ENCODE peak calls at places on chromosome 5, in four cellular contexts. V is anterior cingulate cortex, B is HS-27A, E is EL. Q is an unnamed sample.

GRCh38 chr5:166004006-166004405 is 2287.4 kb upstream of the WWC1 start:
- DNase-seq in V (no peak), E (no peak), B (no peak), Q (no peak)

GRCh38 chr5:177300236-177300880 is 3.2 kb downstream of the RAB24 start:
- DNase-seq in E (peak; percentile 82), B (no peak), V (no peak), Q (no peak)

GRCh38 chr5:73796164-73797141 is 170.5 kb downstream of the ARHGEF28 start:
- DNase-seq in E (peak; percentile 95), V (no peak), B (peak; percentile 54), Q (peak; percentile 75)

GRCh38 chr5:151164687-151165392 is 7.3 kb upstream of the ANXA6 start:
- DNase-seq in B (no peak), V (peak; percentile 65), E (peak; percentile 77), Q (peak; percentile 10)

GRCh38 chr5:93603711-93604118 is 20.7 kb downstream of the NR2F1 start:
- DNase-seq in B (no peak), V (no peak), E (no peak), Q (no peak)

GRCh38 chr5:113264061-113264460 is 170.7 kb downstream of the TSSK1B start:
- DNase-seq in V (no peak), E (no peak), B (no peak), Q (no peak)

GRCh38 chr5:148229840-148230239 is 8.5 kb upstream of the MARCOL start:
- DNase-seq in E (no peak), B (no peak), V (no peak), Q (no peak)

GRCh38 chr5:61969347-61969746 is 336.7 kb upstream of the KIF2A start:
- DNase-seq in B (peak; percentile 68), V (no peak), E (peak; percentile 66), Q (peak; percentile 43)

Q was measured in epithelial cell of prostate.